ENCODE peak calls at places on chromosomes 12 and 14, in four cellular contexts. J is GM03348, Q is endothelial cell of umbilical vein, B is heart left ventricle. L is an unnamed sample.

GRCh38 chr14:105076805-105077648 is 11.8 kb upstream of the GPR132 start:
- DNase-seq in J (no peak), Q (no peak), B (no peak), L (peak; percentile 68)

GRCh38 chr12:109861689-109862314 is 18.5 kb downstream of the GLTP start:
- DNase-seq in J (no peak), Q (no peak), B (no peak), L (no peak)

GRCh38 chr14:74568896-74569295 is 43.1 kb downstream of the LTBP2 start:
- DNase-seq in J (no peak), Q (no peak), B (no peak), L (no peak)

GRCh38 chr12:26976687-26977086 is 37.5 kb downstream of the TM7SF3 start:
- DNase-seq in J (no peak), Q (no peak), B (no peak), L (no peak)

GRCh38 chr14:75647650-75648049 is 13.0 kb downstream of the ERG28 start:
- DNase-seq in J (no peak), Q (peak; percentile 6), B (peak; percentile 31), L (peak; percentile 27)

GRCh38 chr14:89425931-89426330 is 8.9 kb upstream of the FOXN3 start:
- DNase-seq in J (peak; percentile 85), Q (peak; percentile 55), B (no peak), L (no peak)

GRCh38 chr14:100297320-100298300 is 8.6 kb downstream of the SLC25A29 start:
- DNase-seq in J (peak; percentile 85), Q (peak; percentile 28), B (peak; percentile 78), L (peak; percentile 84)

GRCh38 chr12:55965240-55965639 is 602 bp downstream of the PMEL start:
- DNase-seq in J (no peak), Q (no peak), B (no peak), L (no peak)

GRCh38 chr12:16096273-16096849 is 181.1 kb downstream of the SLC15A5 start:
- DNase-seq in J (no peak), Q (no peak), B (no peak), L (no peak)

GRCh38 chr14:99314623-99315022 is 42.6 kb upstream of the BCL11B start:
- DNase-seq in J (no peak), Q (no peak), B (no peak), L (no peak)

GRCh38 chr12:52441320-52441911 is 7.2 kb upstream of the KRT75 start:
- DNase-seq in J (no peak), Q (no peak), B (no peak), L (no peak)

GRCh38 chr12:9163392-9163791 is 44.8 kb downstream of the PZP start:
- DNase-seq in J (no peak), Q (peak; percentile 93), B (peak; percentile 30), L (no peak)

GRCh38 chr14:88422919-88423318 is 37.5 kb downstream of the SPATA7 start:
- DNase-seq in J (peak; percentile 48), Q (no peak), B (no peak), L (no peak)

GRCh38 chr14:76502219-76502618 is 126.3 kb downstream of the ESRRB start:
- DNase-seq in J (no peak), Q (no peak), B (no peak), L (no peak)

GRCh38 chr12:79001404-79001803 is 136.8 kb downstream of the SYT1 start:
- DNase-seq in J (no peak), Q (no peak), B (no peak), L (no peak)

GRCh38 chr12:12562016-12562483 is 613 bp downstream of the DUSP16 start:
- DNase-seq in J (peak; percentile 59), Q (peak; percentile 29), B (peak; percentile 46), L (no peak)

GRCh38 chr12:71107976-71108749 is 49.6 kb downstream of the TSPAN8 start:
- DNase-seq in J (no peak), Q (no peak), B (no peak), L (no peak)

GRCh38 chr12:120159509-120160237 is 34.8 kb downstream of the GCN1 start:
- DNase-seq in J (no peak), Q (no peak), B (no peak), L (no peak)

GRCh38 chr14:61698216-61698980 is 3.1 kb downstream of the HIF1A start:
- DNase-seq in J (no peak), Q (peak; percentile 48), B (no peak), L (no peak)

GRCh38 chr14:76313303-76313702 is 62.6 kb upstream of the ESRRB start:
- DNase-seq in J (no peak), Q (no peak), B (no peak), L (no peak)

GRCh38 chr14:90421621-90422020 is 24.8 kb downstream of the CALM1 start:
- DNase-seq in J (no peak), Q (no peak), B (no peak), L (no peak)

GRCh38 chr14:32201196-32201815 is 539 bp upstream of the RNU6-7 start:
- DNase-seq in J (peak; percentile 73), Q (peak; percentile 74), B (peak; percentile 87), L (peak; percentile 89)

GRCh38 chr14:66572836-66573235 is 64.9 kb downstream of the GPHN start:
- DNase-seq in J (no peak), Q (no peak), B (no peak), L (no peak)

GRCh38 chr12:10634427-10634826 is 21.0 kb upstream of the MAGOHB start:
- DNase-seq in J (peak; percentile 73), Q (no peak), B (no peak), L (no peak)

GRCh38 chr14:90606434-90606833 is 209.6 kb downstream of the CALM1 start:
- DNase-seq in J (no peak), Q (no peak), B (no peak), L (no peak)

GRCh38 chr14:79271122-79271521 is 940.2 kb downstream of the DIO2 start:
- DNase-seq in J (no peak), Q (no peak), B (no peak), L (no peak)

GRCh38 chr14:102590667-102591099 is 1.8 kb upstream of the RCOR1 start:
- DNase-seq in J (peak; percentile 55), Q (peak; percentile 33), B (no peak), L (no peak)

GRCh38 chr12:90585640-90586304 is 369.2 kb downstream of the CCER1 start:
- DNase-seq in J (no peak), Q (peak; percentile 16), B (no peak), L (no peak)

GRCh38 chr12:77751939-77752338 is 78.8 kb upstream of the NAV3 start:
- DNase-seq in J (no peak), Q (peak; percentile 82), B (no peak), L (no peak)

GRCh38 chr12:111308473-111308872 is 60.4 kb downstream of the PHETA1 start:
- DNase-seq in J (no peak), Q (no peak), B (no peak), L (no peak)

GRCh38 chr14:68970096-68970612 is 8.9 kb downstream of the ACTN1 start:
- DNase-seq in J (no peak), Q (peak; percentile 39), B (no peak), L (no peak)

GRCh38 chr12:64824500-64825142 is at the start of gene TBC1D30:
- DNase-seq in J (peak; percentile 54), Q (peak; percentile 41), B (no peak), L (peak; percentile 88)

GRCh38 chr12:123696209-123696608 is 15.9 kb upstream of the ATP6V0A2 start:
- DNase-seq in J (no peak), Q (no peak), B (no peak), L (no peak)

GRCh38 chr12:132774646-132775275 is 13.1 kb upstream of the ANKLE2 start:
- DNase-seq in J (no peak), Q (no peak), B (no peak), L (no peak)

GRCh38 chr14:53399057-53399456 is 245.9 kb upstream of the DDHD1 start:
- DNase-seq in J (peak; percentile 24), Q (peak; percentile 23), B (no peak), L (no peak)

L was measured in upper lobe of left lung.